ENCODE peak calls at places on chromosome 14, in nine cellular contexts. R, N, C, Q, Z, L, X, H and W are unnamed samples.
A peak's percentile ranks its signal among the peaks of the same experiment; 100 is the strongest.

GRCh38 chr14:50790568-50790967 is 40.4 kb downstream of the NIN start:
- DNase-seq in R (no peak), N (no peak), C (no peak), Q (no peak), Z (no peak), L (no peak), X (no peak), H (no peak), W (no peak)

GRCh38 chr14:30849983-30850382 is 24.4 kb upstream of the COCH start:
- DNase-seq in R (no peak), N (no peak), C (no peak), Q (no peak), Z (no peak), L (no peak), X (no peak), H (no peak), W (no peak)

GRCh38 chr14:91649930-91650329 is 82.0 kb downstream of the CATSPERB start:
- DNase-seq in R (peak; percentile 14), N (peak; percentile 48), C (no peak), Q (no peak), Z (no peak), L (no peak), X (peak; percentile 42), H (peak; percentile 18), W (no peak)

GRCh38 chr14:75299064-75299463 is 20.4 kb downstream of the FOS start:
- DNase-seq in R (no peak), N (no peak), C (peak; percentile 61), Q (no peak), Z (no peak), L (no peak), X (no peak), H (no peak), W (no peak)

GRCh38 chr14:101122114-101122854 is 218.8 kb upstream of the RTL1 start:
- DNase-seq in R (no peak), N (no peak), C (peak; percentile 18), Q (no peak), Z (peak; percentile 26), L (no peak), X (no peak), H (no peak), W (no peak)

GRCh38 chr14:53963491-53964227 is 7.0 kb upstream of the BMP4 start:
- DNase-seq in R (no peak), N (no peak), C (peak; percentile 55), Q (no peak), Z (no peak), L (no peak), X (no peak), H (no peak), W (no peak)

GRCh38 chr14:58455593-58456265 is 28.2 kb downstream of the KIAA0586 start:
- DNase-seq in R (peak; percentile 3), N (no peak), C (no peak), Q (no peak), Z (no peak), L (no peak), X (no peak), H (no peak), W (no peak)

GRCh38 chr14:72710212-72710611 is 183.7 kb downstream of the DPF3 start:
- DNase-seq in R (no peak), N (no peak), C (no peak), Q (no peak), Z (no peak), L (no peak), X (no peak), H (no peak), W (no peak)

GRCh38 chr14:54343276-54344121 is 53.3 kb upstream of the CDKN3 start:
- DNase-seq in R (no peak), N (peak; percentile 72), C (no peak), Q (no peak), Z (no peak), L (no peak), X (no peak), H (no peak), W (peak; percentile 62)

GRCh38 chr14:23078692-23079116 is 16.2 kb downstream of the ACIN1 start:
- DNase-seq in R (peak; percentile 87), N (peak; percentile 62), C (peak; percentile 74), Q (peak; percentile 55), Z (no peak), L (no peak), X (no peak), H (no peak), W (no peak)

GRCh38 chr14:69571449-69571878 is 3.2 kb downstream of the CCDC177 start:
- DNase-seq in R (no peak), N (no peak), C (no peak), Q (no peak), Z (no peak), L (no peak), X (no peak), H (no peak), W (no peak)

GRCh38 chr14:56821177-56821576 is 10.9 kb upstream of the OTX2 start:
- DNase-seq in R (no peak), N (no peak), C (no peak), Q (no peak), Z (no peak), L (no peak), X (no peak), H (no peak), W (no peak)

GRCh38 chr14:72495668-72496067 is 398.2 kb downstream of the DPF3 start:
- DNase-seq in R (no peak), N (no peak), C (no peak), Q (no peak), Z (no peak), L (no peak), X (no peak), H (no peak), W (no peak)

GRCh38 chr14:25411933-25412757 is 362.2 kb upstream of the STXBP6 start:
- DNase-seq in R (no peak), N (peak; percentile 29), C (no peak), Q (no peak), Z (no peak), L (no peak), X (peak; percentile 10), H (no peak), W (no peak)

GRCh38 chr14:60646202-60646886 is 2.9 kb downstream of the SIX1 start:
- DNase-seq in R (no peak), N (no peak), C (no peak), Q (no peak), Z (no peak), L (no peak), X (no peak), H (no peak), W (no peak)

GRCh38 chr14:61382842-61383241 is 61.5 kb downstream of the PRKCH start:
- DNase-seq in R (no peak), N (no peak), C (no peak), Q (no peak), Z (no peak), L (no peak), X (no peak), H (no peak), W (no peak)

GRCh38 chr14:65191716-65192115 is 89.4 kb upstream of the MAX start:
- DNase-seq in R (no peak), N (no peak), C (no peak), Q (no peak), Z (no peak), L (no peak), X (no peak), H (no peak), W (no peak)

GRCh38 chr14:93331375-93332031 is 1.3 kb downstream of the BTBD7 start:
- DNase-seq in R (no peak), N (no peak), C (peak; percentile 66), Q (no peak), Z (no peak), L (no peak), X (no peak), H (no peak), W (no peak)

GRCh38 chr14:32986791-32987545 is 48.3 kb downstream of the NPAS3 start:
- DNase-seq in R (peak; percentile 32), N (no peak), C (peak; percentile 24), Q (peak; percentile 30), Z (no peak), L (no peak), X (no peak), H (no peak), W (no peak)

GRCh38 chr14:30195946-30196345 is 268.3 kb upstream of the PRKD1 start:
- DNase-seq in R (no peak), N (no peak), C (no peak), Q (no peak), Z (no peak), L (no peak), X (no peak), H (no peak), W (no peak)

GRCh38 chr14:59018978-59019377 is 169.5 kb upstream of the DAAM1 start:
- DNase-seq in R (no peak), N (no peak), C (no peak), Q (no peak), Z (no peak), L (no peak), X (peak; percentile 37), H (no peak), W (no peak)

GRCh38 chr14:60565211-60565610 is 56.3 kb downstream of the SIX6 start:
- DNase-seq in R (peak; percentile 42), N (no peak), C (no peak), Q (no peak), Z (no peak), L (no peak), X (no peak), H (no peak), W (peak; percentile 24)

GRCh38 chr14:104356738-104357688 is 218.6 kb downstream of the KIF26A start:
- DNase-seq in R (no peak), N (no peak), C (no peak), Q (no peak), Z (no peak), L (no peak), X (no peak), H (no peak), W (no peak)